ENCODE peak calls at places on chromosomes 7 and 10, in five cellular contexts. A is MCF 10A, W is choroid plexus epithelial cell, Y is heart left ventricle, N is GM23338. X is an unnamed sample.

GRCh38 chr7:155665957-155666287 is 21.5 kb downstream of the RBM33 start:
- DNase-seq in N (no peak), Y (no peak), A (peak; percentile 77), W (peak; percentile 84), X (no peak)

GRCh38 chr10:35639021-35639521 is 3.0 kb downstream of the FZD8 start:
- DNase-seq in N (peak; percentile 90), Y (no peak), W (no peak), A (no peak), X (no peak)

GRCh38 chr10:79422178-79422892 is 23.1 kb downstream of the ZCCHC24 start:
- DNase-seq in Y (peak; percentile 65), A (peak; percentile 44), N (no peak), W (peak; percentile 95), X (no peak)

GRCh38 chr10:42987121-42987541 is 89.7 kb upstream of the RET start:
- DNase-seq in W (no peak), A (no peak), Y (no peak), N (no peak), X (no peak)

GRCh38 chr10:116748041-116748440 is 5.7 kb upstream of the HSPA12A start:
- DNase-seq in N (no peak), Y (no peak), A (peak; percentile 78), W (peak; percentile 75), X (no peak)

GRCh38 chr10:51706225-51706624 is 6.8 kb upstream of the CSTF2T start:
- DNase-seq in W (peak; percentile 38), Y (peak; percentile 83), A (peak; percentile 17), N (no peak), X (no peak)

GRCh38 chr7:70620333-70621055 is 511.4 kb upstream of the GALNT17 start:
- DNase-seq in N (no peak), W (no peak), A (no peak), Y (no peak), X (no peak)

GRCh38 chr7:44460325-44460724 is 30.1 kb downstream of the NUDCD3 start:
- DNase-seq in N (no peak), W (no peak), A (no peak), Y (no peak), X (peak; percentile 56)

GRCh38 chr10:24531439-24531838 is 192.2 kb downstream of the ARHGAP21 start:
- DNase-seq in N (no peak), Y (no peak), A (no peak), W (no peak), X (no peak)

GRCh38 chr7:48091506-48092433 is 2.7 kb downstream of the UPP1 start:
- DNase-seq in A (no peak), N (no peak), Y (no peak), W (no peak), X (no peak)

GRCh38 chr10:98687685-98688084 is 240.9 kb upstream of the HPS1 start:
- DNase-seq in W (no peak), N (no peak), A (no peak), Y (no peak), X (no peak)

GRCh38 chr10:113104071-113104470 is 154.0 kb downstream of the TCF7L2 start:
- DNase-seq in N (no peak), A (no peak), W (no peak), Y (no peak), X (no peak)

GRCh38 chr10:35937538-35937937 is 295.4 kb upstream of the FZD8 start:
- DNase-seq in A (no peak), N (no peak), W (no peak), Y (no peak), X (no peak)

GRCh38 chr10:43756343-43756742 is 107.7 kb upstream of the ZNF32 start:
- DNase-seq in A (no peak), W (no peak), Y (no peak), N (no peak), X (no peak)

GRCh38 chr10:18650618-18651017 is 769 bp downstream of the NSUN6 start:
- DNase-seq in A (no peak), Y (no peak), N (no peak), W (no peak), X (no peak)

GRCh38 chr10:113709221-113709838 is 29.6 kb downstream of the CASP7 start:
- DNase-seq in W (peak; percentile 86), Y (no peak), A (peak; percentile 43), N (no peak), X (no peak)

GRCh38 chr10:65941098-65941655 is 984.7 kb upstream of the LRRTM3 start:
- DNase-seq in N (no peak), W (no peak), Y (no peak), A (no peak), X (no peak)

GRCh38 chr10:48606530-48607355 is 1.9 kb upstream of the ARHGAP22 start:
- DNase-seq in N (no peak), A (peak; percentile 92), Y (peak; percentile 59), W (peak; percentile 83), X (no peak)

GRCh38 chr10:91694170-91694794 is 61.4 kb upstream of the PPP1R3C start:
- DNase-seq in N (peak; percentile 69), W (peak; percentile 68), Y (no peak), A (peak; percentile 83), X (peak; percentile 46)

GRCh38 chr10:1059902-1060301 is 3.7 kb downstream of the WDR37 start:
- DNase-seq in A (peak; percentile 27), Y (no peak), N (no peak), W (no peak), X (no peak)

GRCh38 chr7:6188395-6188794 is 84.0 kb downstream of the CYTH3 start:
- DNase-seq in W (no peak), A (no peak), N (no peak), Y (no peak), X (no peak)

GRCh38 chr7:140571537-140572122 is 69.0 kb downstream of the DENND2A start:
- DNase-seq in A (peak; percentile 86), N (no peak), Y (no peak), W (no peak), X (no peak)

DNA sequence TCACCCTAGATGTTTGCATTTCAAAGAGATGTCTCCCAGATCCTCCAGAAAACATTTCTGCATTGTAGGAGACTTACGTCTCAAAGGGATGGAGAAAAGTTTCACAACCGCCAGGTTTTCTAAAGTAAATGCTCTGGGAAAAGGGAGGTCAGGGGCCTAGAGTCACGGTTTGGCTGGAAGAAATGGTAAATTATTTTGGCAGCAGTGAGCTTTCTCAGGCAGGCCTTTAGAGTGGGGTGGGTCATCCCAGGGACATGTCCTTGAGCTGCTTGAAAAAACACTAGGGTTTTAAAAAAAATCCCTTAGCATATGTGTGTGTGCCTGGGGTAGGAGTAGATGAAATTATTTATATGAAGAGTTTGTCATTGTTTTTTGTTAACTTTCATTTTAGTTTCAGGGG is 728.8 kb downstream of the TYW1 start:
- DNase-seq in W (no peak), A (no peak), Y (no peak), N (no peak), X (no peak)
- TF ChIP-seq CTCF in W (no peak), A (no peak), Y (no peak), N (no peak), X (no peak)

GRCh38 chr7:2403718-2404648 is 572 bp downstream of the CHST12 start:
- DNase-seq in Y (peak; percentile 51), A (peak; percentile 33), N (peak; percentile 68), W (peak; percentile 35), X (no peak)
- TF ChIP-seq CTCF in Y (no peak), A (no peak), N (no peak), W (peak; percentile 31), X (no peak)

GRCh38 chr7:100489121-100489520 is 5.4 kb downstream of the NYAP1 start:
- DNase-seq in N (no peak), Y (peak; percentile 14), W (no peak), A (no peak), X (peak; percentile 4)

GRCh38 chr7:100491192-100491578 is 7.5 kb downstream of the NYAP1 start:
- DNase-seq in W (no peak), N (no peak), A (no peak), Y (no peak), X (no peak)

GRCh38 chr7:100488333-100489095 is 4.8 kb downstream of the NYAP1 start:
- DNase-seq in A (no peak), Y (peak; percentile 19), N (no peak), W (no peak), X (peak; percentile 5)

GRCh38 chr7:100489824-100490223 is 6.1 kb downstream of the NYAP1 start:
- DNase-seq in Y (peak; percentile 44), A (no peak), N (peak; percentile 98), W (peak; percentile 96), X (peak; percentile 84)

DNA sequence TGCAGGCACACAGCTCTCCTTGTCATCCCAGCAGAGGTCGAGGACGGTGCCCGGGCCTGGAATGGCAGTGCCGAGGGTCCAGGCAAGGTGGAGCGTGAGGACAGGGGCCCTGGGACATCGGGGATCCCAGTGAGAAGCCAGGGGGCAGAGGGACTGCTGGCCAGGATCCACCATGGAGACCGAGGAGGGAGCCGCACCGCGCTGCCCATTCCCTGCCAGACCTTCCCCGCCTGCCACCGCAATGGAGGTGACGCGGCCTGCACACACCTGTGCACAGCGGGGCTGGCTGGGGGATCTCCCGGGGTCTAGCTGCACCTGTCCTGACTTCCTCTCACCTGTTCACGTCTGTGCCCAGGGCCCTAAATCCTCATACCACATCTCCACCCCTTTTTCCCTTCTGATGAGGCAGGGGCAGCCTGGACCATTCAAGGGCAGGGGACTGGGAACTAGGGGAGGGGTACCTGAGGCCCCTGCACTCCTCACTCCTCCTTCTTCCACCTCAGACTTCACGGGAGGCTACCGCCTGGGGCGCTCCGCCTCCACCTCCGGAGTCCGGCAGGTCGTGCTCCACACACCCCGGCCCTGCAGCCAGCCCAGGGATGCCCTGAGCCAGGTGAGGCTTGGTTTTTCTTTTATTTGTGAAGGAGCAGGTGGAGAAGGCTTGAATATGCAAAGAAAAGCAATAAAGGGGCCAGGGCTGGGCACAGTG is 6.9 kb downstream of the NYAP1 start:
- DNase-seq in W (no peak), A (no peak), N (no peak), Y (no peak), X (peak; percentile 9)
- TF ChIP-seq CTCF in W (no peak), A (no peak), N (peak; percentile 17), Y (no peak), X (no peak)

DNA sequence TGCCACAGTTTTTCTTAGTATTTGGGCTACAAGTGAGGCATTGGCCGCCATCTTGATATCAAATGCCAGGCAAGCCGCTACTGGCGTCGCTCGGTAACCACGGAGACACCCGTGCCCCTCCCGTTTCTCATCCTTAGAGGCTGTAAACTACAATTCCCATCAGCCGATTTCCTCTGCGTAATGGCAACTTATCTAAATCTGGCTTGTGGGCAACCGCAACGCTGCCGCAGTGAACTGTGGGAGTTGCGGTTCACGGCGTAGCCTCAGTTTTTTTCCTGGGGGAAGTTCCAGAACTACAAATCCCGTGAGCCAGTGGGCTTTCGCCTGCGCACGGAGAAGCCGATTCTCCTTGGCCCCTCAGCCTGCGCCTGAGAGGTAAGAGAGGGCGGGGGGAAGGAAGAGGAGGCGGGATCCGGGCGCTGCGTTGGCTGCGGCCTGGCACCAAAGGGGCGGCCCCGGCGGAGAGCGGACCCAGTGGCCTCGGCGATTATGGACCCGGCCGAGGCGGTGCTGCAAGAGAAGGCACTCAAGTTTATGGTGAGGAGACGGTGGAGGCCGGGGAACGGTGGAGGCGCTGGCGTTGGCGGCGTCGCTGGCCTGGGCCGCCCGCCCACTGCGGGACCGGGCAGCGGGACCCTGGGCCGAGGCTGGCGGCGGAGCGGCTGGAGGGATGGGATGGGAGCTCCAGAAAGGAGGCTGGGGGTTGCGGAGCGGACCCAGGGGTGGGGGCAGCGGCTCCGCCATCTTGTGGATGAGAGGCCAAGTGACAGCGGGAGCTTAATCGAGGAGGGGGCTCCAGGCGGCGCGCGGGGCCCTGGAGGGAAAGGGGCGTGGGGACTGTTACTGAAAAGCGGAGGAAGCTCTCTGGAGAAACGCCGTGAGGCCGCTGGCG is at the start of gene BTRC:
- DNase-seq in Y (peak; percentile 98), A (peak; percentile 99), W (peak; percentile 100), N (peak; percentile 99), X (peak; percentile 94)
- TF ChIP-seq CTCF in Y (no peak), A (no peak), W (peak; percentile 7), N (no peak), X (no peak)

X was measured in GM10248.